ENCODE peak calls at places on chromosomes 2 and 18, in four cellular contexts. H is stomach; W is CD8-positive, alpha-beta memory T cell; S is BE2C. C is an unnamed sample. For H3K4me1, the result is how much of the 10 kb centered on the place peaks cover.

GRCh38 chr2:198325359-198325758 is 521.0 kb downstream of the PLCL1 start:
- DNase-seq in H (no peak), W (no peak), S (no peak), C (no peak)

GRCh38 chr2:61670591-61671503 is 132.7 kb upstream of the XPO1 start:
- DNase-seq in H (peak), W (no peak), S (no peak), C (no peak)

GRCh38 chr2:145874466-145874865 is 1354.5 kb upstream of the ZEB2 start:
- DNase-seq in H (no peak), W (no peak), S (no peak), C (no peak)

GRCh38 chr2:95017836-95018235 is 7.7 kb upstream of the MAL start:
- DNase-seq in H (no peak), W (no peak), S (no peak), C (no peak)

GRCh38 chr2:1477196-1478040 is 64.2 kb downstream of the TPO start:
- DNase-seq in H (no peak), W (no peak), S (no peak), C (no peak)

GRCh38 chr2:45168731-45169338 is 159.6 kb upstream of the SIX2 start:
- DNase-seq in H (no peak), W (no peak), S (peak), C (no peak)

GRCh38 chr2:114160263-114161001 is 270.5 kb downstream of the ACTR3 start:
- DNase-seq in H (no peak), W (no peak), S (no peak), C (no peak)

GRCh38 chr2:38966678-38967077 is 77.0 kb downstream of the ARHGEF33 start:
- DNase-seq in H (no peak), W (no peak), S (no peak), C (no peak)

GRCh38 chr2:47607315-47608061 is 175.5 kb upstream of the MSH6 start:
- DNase-seq in H (no peak), W (no peak), S (no peak), C (no peak)

GRCh38 chr2:130842770-130843169 is 6.1 kb downstream of the ARHGEF4 start:
- DNase-seq in H (no peak), W (no peak), S (no peak), C (no peak)

GRCh38 chr18:45588831-45589558 is 26.3 kb upstream of the SLC14A2 start:
- DNase-seq in H (no peak), W (no peak), S (no peak), C (no peak)

GRCh38 chr2:112834379-112835014 is 2.1 kb downstream of the IL1B start:
- DNase-seq in H (peak), W (no peak), S (no peak), C (no peak)

GRCh38 chr2:84856785-84857184 is 24.1 kb downstream of the TRABD2A start:
- DNase-seq in H (no peak), W (no peak), S (no peak), C (no peak)

GRCh38 chr18:64409511-64409910 is 260.6 kb upstream of the LINC00305 start:
- DNase-seq in H (no peak), W (no peak), S (peak), C (no peak)

GRCh38 chr2:196987654-196988364 is 61.3 kb upstream of the PGAP1 start:
- DNase-seq in H (no peak), W (no peak), S (peak), C (no peak)

GRCh38 chr2:195364015-195364965 is 292.7 kb upstream of the SLC39A10 start:
- DNase-seq in H (no peak), W (no peak), S (no peak), C (no peak)

GRCh38 chr2:74148457-74149248 is 941 bp upstream of the BOLA3 start:
- DNase-seq in H (no peak), W (no peak), S (no peak), C (no peak)

GRCh38 chr18:28684746-28685145 is 507.8 kb upstream of the CDH2 start:
- DNase-seq in H (no peak), W (no peak), S (no peak), C (no peak)

GRCh38 chr2:45004569-45005181 is 4.6 kb downstream of the SIX2 start:
- DNase-seq in H (no peak), W (no peak), S (no peak), C (no peak)

GRCh38 chr2:129766159-129766485 is 213.3 kb upstream of the RAB6C start:
- DNase-seq in H (no peak), W (no peak), S (no peak), C (no peak)

GRCh38 chr2:15760232-15760890 is 168.7 kb downstream of the DDX1 start:
- DNase-seq in H (no peak), W (no peak), S (no peak), C (no peak)

GRCh38 chr18:50819027-50819726 is 639 bp downstream of the MRO start:
- DNase-seq in H (peak), W (no peak), S (peak), C (no peak)

GRCh38 chr18:58788971-58789797 is 75.5 kb upstream of the ZNF532 start:
- DNase-seq in H (peak), W (no peak), S (no peak), C (no peak)

GRCh38 chr2:182506606-182507005 is 79.8 kb upstream of the PDE1A start:
- DNase-seq in H (no peak), W (no peak), S (no peak), C (no peak)

GRCh38 chr2:11508279-11508678 is 25.6 kb upstream of the GREB1 start:
- DNase-seq in H (no peak), W (no peak), S (no peak), C (no peak)

GRCh38 chr2:200417389-200417788 is 92.5 kb downstream of the KCTD18 start:
- DNase-seq in H (no peak), W (no peak), S (no peak), C (no peak)

GRCh38 chr2:20623241-20623640 is 27.7 kb downstream of the HS1BP3 start:
- DNase-seq in H (no peak), W (peak), S (no peak), C (no peak)

GRCh38 chr2:142531375-142531774 is 346.1 kb upstream of the KYNU start:
- DNase-seq in H (no peak), W (no peak), S (no peak), C (no peak)

GRCh38 chr2:99981840-99982239 is 160.6 kb downstream of the AFF3 start:
- DNase-seq in H (no peak), W (no peak), S (no peak), C (no peak)

GRCh38 chr2:84995826-84996225 is 24.9 kb downstream of the KCMF1 start:
- DNase-seq in H (no peak), W (no peak), S (no peak), C (no peak)

GRCh38 chr2:135647836-135648579 is 93.6 kb upstream of the UBXN4 start:
- DNase-seq in H (no peak), W (no peak), S (no peak), C (no peak)

GRCh38 chr18:79400091-79400590 is 4.4 kb downstream of the NFATC1 start:
- DNase-seq in H (peak), W (peak), S (no peak), C (no peak)
- H3K4me1 ChIP-seq in H (half or more), W (under half), S (under half), C (under half)

GRCh38 chr2:70125498-70125898 is 38.2 kb downstream of the PCBP1 start:
- DNase-seq in H (no peak), W (no peak), S (no peak), C (no peak)
- H3K4me1 ChIP-seq in H (under half), W (half or more), S (under half), C (under half)

GRCh38 chr18:23235860-23236259 is 100.6 kb downstream of the CABLES1 start:
- DNase-seq in H (no peak), W (no peak), S (no peak), C (no peak)
- H3K4me1 ChIP-seq in H (under half), W (under half), S (under half), C (under half)

GRCh38 chr2:239817011-239817490 is 208.1 kb downstream of the NDUFA10 start:
- DNase-seq in H (peak), W (no peak), S (no peak), C (no peak)
- H3K4me1 ChIP-seq in H (under half), W (under half), S (under half), C (under half)

DNA sequence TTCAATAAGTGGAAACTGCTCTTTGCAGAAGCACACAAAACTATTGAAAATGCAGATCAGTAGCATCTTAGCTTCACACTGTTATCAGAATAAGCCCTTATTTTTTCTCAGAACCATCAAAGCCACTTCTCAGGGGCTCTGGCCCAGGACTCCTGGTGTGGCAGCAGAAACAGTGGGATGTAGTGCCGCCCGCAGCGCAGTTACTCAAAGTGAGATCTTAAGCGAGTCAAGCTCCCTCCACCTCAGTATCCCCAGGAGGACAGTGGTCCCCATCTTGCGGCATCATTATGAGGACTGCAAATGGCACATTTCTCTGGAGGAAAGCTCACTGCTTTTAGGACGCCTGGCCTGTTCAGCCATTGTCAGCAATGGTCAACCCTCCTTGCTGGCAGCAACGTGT is 60.0 kb downstream of the MBP start:
- DNase-seq in H (no peak), W (no peak), S (no peak), C (no peak)
- H3K4me1 ChIP-seq in H (half or more), W (half or more), S (under half), C (under half)

GRCh38 chr2:66466435-66466834 is 31.5 kb downstream of the MEIS1 start:
- DNase-seq in H (no peak), W (no peak), S (no peak), C (no peak)
- H3K4me1 ChIP-seq in H (half or more), W (under half), S (under half), C (under half)

DNA sequence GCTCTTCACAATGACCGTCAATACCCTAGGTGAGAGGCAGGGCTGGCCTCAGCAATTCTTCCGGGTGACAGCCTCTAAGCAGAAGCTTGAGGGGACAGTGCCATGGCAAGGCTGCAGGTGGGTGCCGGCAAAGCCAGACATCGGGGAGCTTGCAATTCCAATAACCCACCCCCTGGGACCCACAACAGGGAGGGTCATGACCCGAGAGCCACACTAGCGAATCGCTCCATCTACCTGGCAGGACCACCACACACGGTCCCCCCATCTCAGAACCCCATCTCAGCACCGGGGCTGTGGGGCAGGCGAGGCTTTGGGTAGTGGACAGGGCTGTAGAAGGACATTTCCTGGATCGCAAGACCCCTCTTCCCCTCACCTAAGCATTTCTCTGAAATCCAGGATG is 177.2 kb downstream of the ACKR3 start:
- DNase-seq in H (no peak), W (no peak), S (no peak), C (no peak)
- H3K4me1 ChIP-seq in H (under half), W (under half), S (under half), C (under half)

C was measured in iPS DF 6.9.